ENCODE peak calls at places on chromosomes 4 and X, in ten cellular contexts. One of them, this sample, is unnamed.
A peak's percentile ranks its signal among the peaks of the same experiment; 100 is the strongest.

GRCh38 chrX:150475466-150475865 is 93.0 kb upstream of the MTM1 start:
- DNase-seq in uterus: no peak
- DNase-seq in neural crest cell: no peak
- DNase-seq in lower leg skin: no peak
- DNase-seq in suprapubic skin: no peak
- DNase-seq in CD8-positive, alpha-beta T cell: no peak
- DNase-seq in astrocyte of the spinal cord: no peak
- DNase-seq in ascending aorta: no peak
- DNase-seq in brain microvascular endothelial cell: no peak
- DNase-seq in cardiac fibroblast: no peak
- DNase-seq in this sample: no peak

GRCh38 chrX:13373027-13373806 is 53.4 kb upstream of the ATXN3L start:
- DNase-seq in cardiac fibroblast: no peak
- DNase-seq in suprapubic skin: no peak
- DNase-seq in lower leg skin: no peak
- DNase-seq in neural crest cell: no peak
- DNase-seq in ascending aorta: no peak
- DNase-seq in uterus: no peak
- DNase-seq in brain microvascular endothelial cell: peak; percentile 43
- DNase-seq in CD8-positive, alpha-beta T cell: no peak
- DNase-seq in astrocyte of the spinal cord: no peak
- DNase-seq in this sample: no peak

GRCh38 chr4:56701156-56701471 is 20.0 kb upstream of the HOPX start:
- DNase-seq in astrocyte of the spinal cord: no peak
- DNase-seq in uterus: no peak
- DNase-seq in ascending aorta: no peak
- DNase-seq in CD8-positive, alpha-beta T cell: no peak
- DNase-seq in lower leg skin: no peak
- DNase-seq in neural crest cell: no peak
- DNase-seq in brain microvascular endothelial cell: no peak
- DNase-seq in suprapubic skin: no peak
- DNase-seq in cardiac fibroblast: no peak
- DNase-seq in this sample: no peak

GRCh38 chr4:17667253-17667652 is 52.8 kb downstream of the MED28 start:
- DNase-seq in brain microvascular endothelial cell: no peak
- DNase-seq in neural crest cell: no peak
- DNase-seq in CD8-positive, alpha-beta T cell: no peak
- DNase-seq in cardiac fibroblast: no peak
- DNase-seq in uterus: no peak
- DNase-seq in ascending aorta: no peak
- DNase-seq in astrocyte of the spinal cord: no peak
- DNase-seq in suprapubic skin: no peak
- DNase-seq in lower leg skin: no peak
- DNase-seq in this sample: no peak

GRCh38 chr4:53633608-53634007 is 42.3 kb upstream of the LNX1 start:
- DNase-seq in suprapubic skin: no peak
- DNase-seq in CD8-positive, alpha-beta T cell: no peak
- DNase-seq in lower leg skin: no peak
- DNase-seq in cardiac fibroblast: peak; percentile 53
- DNase-seq in ascending aorta: no peak
- DNase-seq in neural crest cell: no peak
- DNase-seq in uterus: peak; percentile 54
- DNase-seq in astrocyte of the spinal cord: no peak
- DNase-seq in brain microvascular endothelial cell: no peak
- DNase-seq in this sample: no peak

GRCh38 chr4:87982446-87982845 is 6.9 kb downstream of the SPP1 start:
- DNase-seq in suprapubic skin: no peak
- DNase-seq in brain microvascular endothelial cell: peak; percentile 38
- DNase-seq in ascending aorta: no peak
- DNase-seq in cardiac fibroblast: peak; percentile 11
- DNase-seq in CD8-positive, alpha-beta T cell: no peak
- DNase-seq in neural crest cell: no peak
- DNase-seq in uterus: no peak
- DNase-seq in astrocyte of the spinal cord: no peak
- DNase-seq in lower leg skin: no peak
- DNase-seq in this sample: no peak

GRCh38 chrX:12360991-12361598 is 222.8 kb downstream of the FRMPD4 start:
- DNase-seq in astrocyte of the spinal cord: peak; percentile 15
- DNase-seq in uterus: no peak
- DNase-seq in neural crest cell: no peak
- DNase-seq in ascending aorta: no peak
- DNase-seq in lower leg skin: no peak
- DNase-seq in cardiac fibroblast: peak; percentile 26
- DNase-seq in brain microvascular endothelial cell: no peak
- DNase-seq in suprapubic skin: no peak
- DNase-seq in CD8-positive, alpha-beta T cell: no peak
- DNase-seq in this sample: no peak

GRCh38 chr4:139719381-139720101 is 53.9 kb downstream of the MGST2 start:
- DNase-seq in uterus: no peak
- DNase-seq in astrocyte of the spinal cord: no peak
- DNase-seq in ascending aorta: no peak
- DNase-seq in suprapubic skin: no peak
- DNase-seq in cardiac fibroblast: no peak
- DNase-seq in neural crest cell: no peak
- DNase-seq in CD8-positive, alpha-beta T cell: no peak
- DNase-seq in lower leg skin: no peak
- DNase-seq in brain microvascular endothelial cell: no peak
- DNase-seq in this sample: no peak

GRCh38 chr4:76689079-76689817 is 208.7 kb downstream of the SOWAHB start:
- DNase-seq in suprapubic skin: no peak
- DNase-seq in CD8-positive, alpha-beta T cell: no peak
- DNase-seq in ascending aorta: peak; percentile 71
- DNase-seq in uterus: peak; percentile 16
- DNase-seq in neural crest cell: peak; percentile 39
- DNase-seq in brain microvascular endothelial cell: no peak
- DNase-seq in astrocyte of the spinal cord: peak; percentile 39
- DNase-seq in cardiac fibroblast: peak; percentile 42
- DNase-seq in lower leg skin: no peak
- DNase-seq in this sample: peak; percentile 47
- TF ChIP-seq CTCF in suprapubic skin: no peak
- TF ChIP-seq CTCF in CD8-positive, alpha-beta T cell: no peak
- TF ChIP-seq CTCF in ascending aorta: no peak
- TF ChIP-seq CTCF in uterus: no peak
- TF ChIP-seq CTCF in neural crest cell: no peak
- TF ChIP-seq CTCF in brain microvascular endothelial cell: no peak
- TF ChIP-seq CTCF in astrocyte of the spinal cord: no peak
- TF ChIP-seq CTCF in cardiac fibroblast: no peak
- TF ChIP-seq CTCF in lower leg skin: no peak
- TF ChIP-seq CTCF in this sample: peak; percentile 11

GRCh38 chr4:171721937-171722336 is 91.3 kb upstream of the GALNTL6 start:
- DNase-seq in uterus: no peak
- DNase-seq in lower leg skin: no peak
- DNase-seq in brain microvascular endothelial cell: no peak
- DNase-seq in cardiac fibroblast: no peak
- DNase-seq in neural crest cell: no peak
- DNase-seq in astrocyte of the spinal cord: no peak
- DNase-seq in ascending aorta: no peak
- DNase-seq in CD8-positive, alpha-beta T cell: no peak
- DNase-seq in suprapubic skin: no peak
- DNase-seq in this sample: no peak
- TF ChIP-seq CTCF in uterus: no peak
- TF ChIP-seq CTCF in lower leg skin: no peak
- TF ChIP-seq CTCF in brain microvascular endothelial cell: no peak
- TF ChIP-seq CTCF in cardiac fibroblast: no peak
- TF ChIP-seq CTCF in neural crest cell: no peak
- TF ChIP-seq CTCF in astrocyte of the spinal cord: no peak
- TF ChIP-seq CTCF in ascending aorta: no peak
- TF ChIP-seq CTCF in CD8-positive, alpha-beta T cell: no peak
- TF ChIP-seq CTCF in suprapubic skin: no peak
- TF ChIP-seq CTCF in this sample: no peak

GRCh38 chr4:76637704-76638361 is 202.8 kb downstream of the SHROOM3 start:
- DNase-seq in suprapubic skin: no peak
- DNase-seq in CD8-positive, alpha-beta T cell: no peak
- DNase-seq in cardiac fibroblast: no peak
- DNase-seq in ascending aorta: peak; percentile 73
- DNase-seq in brain microvascular endothelial cell: no peak
- DNase-seq in uterus: no peak
- DNase-seq in lower leg skin: no peak
- DNase-seq in neural crest cell: no peak
- DNase-seq in astrocyte of the spinal cord: no peak
- DNase-seq in this sample: no peak
- TF ChIP-seq CTCF in suprapubic skin: no peak
- TF ChIP-seq CTCF in CD8-positive, alpha-beta T cell: no peak
- TF ChIP-seq CTCF in cardiac fibroblast: no peak
- TF ChIP-seq CTCF in ascending aorta: no peak
- TF ChIP-seq CTCF in brain microvascular endothelial cell: no peak
- TF ChIP-seq CTCF in uterus: no peak
- TF ChIP-seq CTCF in lower leg skin: no peak
- TF ChIP-seq CTCF in neural crest cell: no peak
- TF ChIP-seq CTCF in astrocyte of the spinal cord: no peak
- TF ChIP-seq CTCF in this sample: no peak

GRCh38 chrX:47722260-47722659 is 63.3 kb upstream of the UXT start:
- DNase-seq in brain microvascular endothelial cell: no peak
- DNase-seq in cardiac fibroblast: no peak
- DNase-seq in ascending aorta: no peak
- DNase-seq in astrocyte of the spinal cord: no peak
- DNase-seq in suprapubic skin: no peak
- DNase-seq in lower leg skin: no peak
- DNase-seq in uterus: no peak
- DNase-seq in neural crest cell: no peak
- DNase-seq in CD8-positive, alpha-beta T cell: no peak
- DNase-seq in this sample: no peak

GRCh38 chrX:47723083-47723482 is 64.1 kb upstream of the UXT start:
- DNase-seq in lower leg skin: no peak
- DNase-seq in neural crest cell: no peak
- DNase-seq in cardiac fibroblast: no peak
- DNase-seq in astrocyte of the spinal cord: no peak
- DNase-seq in uterus: no peak
- DNase-seq in CD8-positive, alpha-beta T cell: no peak
- DNase-seq in brain microvascular endothelial cell: no peak
- DNase-seq in ascending aorta: no peak
- DNase-seq in suprapubic skin: no peak
- DNase-seq in this sample: no peak

GRCh38 chrX:47723689-47724088 is 64.7 kb upstream of the UXT start:
- DNase-seq in uterus: no peak
- DNase-seq in cardiac fibroblast: no peak
- DNase-seq in astrocyte of the spinal cord: no peak
- DNase-seq in neural crest cell: no peak
- DNase-seq in CD8-positive, alpha-beta T cell: peak; percentile 0
- DNase-seq in ascending aorta: no peak
- DNase-seq in suprapubic skin: no peak
- DNase-seq in brain microvascular endothelial cell: no peak
- DNase-seq in lower leg skin: no peak
- DNase-seq in this sample: no peak
- TF ChIP-seq CTCF in uterus: no peak
- TF ChIP-seq CTCF in cardiac fibroblast: no peak
- TF ChIP-seq CTCF in astrocyte of the spinal cord: no peak
- TF ChIP-seq CTCF in neural crest cell: no peak
- TF ChIP-seq CTCF in CD8-positive, alpha-beta T cell: no peak
- TF ChIP-seq CTCF in ascending aorta: no peak
- TF ChIP-seq CTCF in suprapubic skin: no peak
- TF ChIP-seq CTCF in brain microvascular endothelial cell: no peak
- TF ChIP-seq CTCF in lower leg skin: no peak
- TF ChIP-seq CTCF in this sample: no peak

DNA sequence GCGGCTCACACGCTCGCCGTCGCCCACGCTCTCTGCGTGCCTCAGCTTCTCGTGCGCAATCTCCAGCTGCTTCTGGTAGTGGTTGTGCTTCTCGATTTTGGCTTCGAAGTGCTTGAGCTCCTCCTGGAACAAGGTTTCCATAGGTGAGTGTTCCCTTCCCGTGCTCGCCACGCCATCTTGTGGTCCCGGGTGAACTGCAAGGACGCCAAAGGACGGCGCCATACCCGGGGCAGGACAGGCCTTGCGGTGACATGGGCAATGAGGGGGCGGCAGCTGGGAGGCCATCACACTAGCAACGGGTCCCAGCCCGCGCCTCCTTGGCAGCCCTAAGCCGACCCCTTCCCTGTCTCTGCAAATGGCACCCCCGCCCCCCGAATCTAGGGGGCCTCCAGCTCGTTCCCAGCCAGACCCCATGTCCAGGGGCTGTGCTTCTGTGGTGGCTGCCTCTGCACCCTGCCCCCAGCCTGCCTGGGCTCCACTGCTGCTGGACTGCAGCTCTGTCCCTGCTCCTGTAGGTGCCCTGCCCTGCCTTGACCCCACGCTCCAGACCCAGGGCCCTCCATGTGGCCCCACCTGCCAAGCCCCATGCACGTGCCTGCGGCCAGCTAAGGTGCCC is 17.3 kb downstream of the LRPAP1 start:
- DNase-seq in astrocyte of the spinal cord: no peak
- DNase-seq in suprapubic skin: no peak
- DNase-seq in neural crest cell: no peak
- DNase-seq in uterus: no peak
- DNase-seq in brain microvascular endothelial cell: no peak
- DNase-seq in ascending aorta: no peak
- DNase-seq in cardiac fibroblast: no peak
- DNase-seq in lower leg skin: no peak
- DNase-seq in CD8-positive, alpha-beta T cell: no peak
- DNase-seq in this sample: no peak
- TF ChIP-seq CTCF in astrocyte of the spinal cord: peak; percentile 34
- TF ChIP-seq CTCF in suprapubic skin: no peak
- TF ChIP-seq CTCF in neural crest cell: peak; percentile 44
- TF ChIP-seq CTCF in uterus: no peak
- TF ChIP-seq CTCF in brain microvascular endothelial cell: peak; percentile 47
- TF ChIP-seq CTCF in ascending aorta: no peak
- TF ChIP-seq CTCF in cardiac fibroblast: peak; percentile 24
- TF ChIP-seq CTCF in lower leg skin: no peak
- TF ChIP-seq CTCF in CD8-positive, alpha-beta T cell: no peak
- TF ChIP-seq CTCF in this sample: peak; percentile 50

GRCh38 chrX:106954041-106954440 is 33.8 kb downstream of the CLDN2 start:
- DNase-seq in suprapubic skin: no peak
- DNase-seq in ascending aorta: no peak
- DNase-seq in neural crest cell: no peak
- DNase-seq in brain microvascular endothelial cell: no peak
- DNase-seq in astrocyte of the spinal cord: no peak
- DNase-seq in cardiac fibroblast: no peak
- DNase-seq in CD8-positive, alpha-beta T cell: no peak
- DNase-seq in uterus: no peak
- DNase-seq in lower leg skin: no peak
- DNase-seq in this sample: no peak

GRCh38 chrX:106952089-106952488 is 31.9 kb downstream of the CLDN2 start:
- DNase-seq in astrocyte of the spinal cord: no peak
- DNase-seq in uterus: no peak
- DNase-seq in ascending aorta: no peak
- DNase-seq in cardiac fibroblast: no peak
- DNase-seq in CD8-positive, alpha-beta T cell: no peak
- DNase-seq in neural crest cell: no peak
- DNase-seq in suprapubic skin: no peak
- DNase-seq in lower leg skin: no peak
- DNase-seq in brain microvascular endothelial cell: no peak
- DNase-seq in this sample: no peak

GRCh38 chrX:106951230-106951629 is 31.0 kb downstream of the CLDN2 start:
- DNase-seq in cardiac fibroblast: no peak
- DNase-seq in brain microvascular endothelial cell: no peak
- DNase-seq in suprapubic skin: no peak
- DNase-seq in CD8-positive, alpha-beta T cell: no peak
- DNase-seq in neural crest cell: no peak
- DNase-seq in lower leg skin: no peak
- DNase-seq in uterus: no peak
- DNase-seq in astrocyte of the spinal cord: no peak
- DNase-seq in ascending aorta: no peak
- DNase-seq in this sample: no peak

GRCh38 chrX:106955004-106955772 is 35.0 kb downstream of the CLDN2 start:
- DNase-seq in CD8-positive, alpha-beta T cell: no peak
- DNase-seq in brain microvascular endothelial cell: no peak
- DNase-seq in cardiac fibroblast: peak; percentile 4
- DNase-seq in ascending aorta: no peak
- DNase-seq in suprapubic skin: no peak
- DNase-seq in uterus: no peak
- DNase-seq in neural crest cell: no peak
- DNase-seq in astrocyte of the spinal cord: peak; percentile 37
- DNase-seq in lower leg skin: no peak
- DNase-seq in this sample: no peak

GRCh38 chrX:106952988-106953387 is 32.8 kb downstream of the CLDN2 start:
- DNase-seq in neural crest cell: no peak
- DNase-seq in brain microvascular endothelial cell: no peak
- DNase-seq in ascending aorta: no peak
- DNase-seq in uterus: no peak
- DNase-seq in lower leg skin: no peak
- DNase-seq in cardiac fibroblast: peak; percentile 48
- DNase-seq in astrocyte of the spinal cord: peak; percentile 35
- DNase-seq in suprapubic skin: no peak
- DNase-seq in CD8-positive, alpha-beta T cell: no peak
- DNase-seq in this sample: no peak
- TF ChIP-seq CTCF in neural crest cell: peak; percentile 61
- TF ChIP-seq CTCF in brain microvascular endothelial cell: peak; percentile 28
- TF ChIP-seq CTCF in ascending aorta: peak; percentile 33
- TF ChIP-seq CTCF in uterus: no peak
- TF ChIP-seq CTCF in lower leg skin: no peak
- TF ChIP-seq CTCF in cardiac fibroblast: peak; percentile 39
- TF ChIP-seq CTCF in astrocyte of the spinal cord: peak; percentile 40
- TF ChIP-seq CTCF in suprapubic skin: no peak
- TF ChIP-seq CTCF in CD8-positive, alpha-beta T cell: no peak
- TF ChIP-seq CTCF in this sample: peak; percentile 47

This sample was measured in progenitor cell of endocrine pancreas.